ENCODE peak calls at places on chromosomes 2 and 18, in seven cellular contexts. D, P, M, J, G, Y and F are unnamed samples.

GRCh38 chr2:109715302-109715937 is 78.7 kb upstream of the RGPD5 start:
- DNase-seq in D (no peak), P (no peak), M (peak; percentile 77), J (no peak), G (peak; percentile 25), Y (no peak), F (no peak)

GRCh38 chr18:48028716-48029115 is 98.3 kb upstream of the SMAD2 start:
- DNase-seq in D (no peak), P (no peak), M (no peak), J (no peak), G (no peak), Y (no peak), F (no peak)

GRCh38 chr2:27079233-27080139 is 1.1 kb downstream of the EMILIN1 start:
- DNase-seq in D (no peak), P (no peak), M (no peak), J (no peak), G (no peak), Y (no peak), F (no peak)

GRCh38 chr2:9782197-9782719 is 61.0 kb upstream of the TAF1B start:
- DNase-seq in D (peak; percentile 2), P (peak; percentile 75), M (no peak), J (no peak), G (no peak), Y (no peak), F (no peak)

GRCh38 chr18:43220691-43221090 is 56.6 kb downstream of the SYT4 start:
- DNase-seq in D (no peak), P (no peak), M (no peak), J (no peak), G (no peak), Y (no peak), F (no peak)

GRCh38 chr2:16900405-16901025 is 234.9 kb upstream of the CYRIA start:
- DNase-seq in D (no peak), P (no peak), M (peak; percentile 86), J (no peak), G (peak; percentile 69), Y (no peak), F (no peak)

GRCh38 chr2:46045888-46046287 is 251.3 kb upstream of the EPAS1 start:
- DNase-seq in D (no peak), P (no peak), M (no peak), J (no peak), G (no peak), Y (no peak), F (no peak)

GRCh38 chr2:95334916-95335641 is 37.9 kb downstream of the KCNIP3 start:
- DNase-seq in D (no peak), P (no peak), M (no peak), J (no peak), G (no peak), Y (no peak), F (no peak)

GRCh38 chr2:212078103-212078502 is 460.5 kb downstream of the ERBB4 start:
- DNase-seq in D (no peak), P (no peak), M (no peak), J (no peak), G (no peak), Y (no peak), F (no peak)

GRCh38 chr2:122307772-122308171 is 552.3 kb downstream of the TSN start:
- DNase-seq in D (no peak), P (no peak), M (no peak), J (no peak), G (no peak), Y (no peak), F (peak; percentile 87)

GRCh38 chr2:168196764-168197180 is 50.6 kb downstream of the STK39 start:
- DNase-seq in D (no peak), P (no peak), M (no peak), J (no peak), G (no peak), Y (no peak), F (no peak)

DNA sequence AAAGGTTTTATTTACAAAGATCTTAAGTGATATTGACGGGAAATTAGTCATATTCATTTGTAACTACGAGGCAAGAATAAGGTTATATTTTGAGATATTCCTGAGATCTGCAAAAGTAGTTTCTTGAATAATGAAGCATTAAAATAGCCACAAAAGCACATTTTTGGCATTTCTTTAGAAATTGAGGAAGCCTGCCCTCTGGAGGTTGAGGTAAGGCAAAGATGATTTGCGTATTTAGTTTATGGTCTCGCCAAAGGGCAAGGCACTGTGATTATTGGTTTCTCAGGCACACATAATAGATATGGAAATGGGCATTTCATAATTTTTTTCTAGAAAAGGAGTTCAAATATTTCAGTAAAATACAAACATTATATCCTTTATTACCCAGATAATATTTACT is 143.7 kb upstream of the RPRM start:
- DNase-seq in D (no peak), P (no peak), M (no peak), J (no peak), G (no peak), Y (no peak), F (no peak)
- TF ChIP-seq CTCF in D (no peak), P (no peak), M (peak; percentile 86), J (no peak), G (peak; percentile 26), Y (no peak), F (peak; percentile 38)

DNA sequence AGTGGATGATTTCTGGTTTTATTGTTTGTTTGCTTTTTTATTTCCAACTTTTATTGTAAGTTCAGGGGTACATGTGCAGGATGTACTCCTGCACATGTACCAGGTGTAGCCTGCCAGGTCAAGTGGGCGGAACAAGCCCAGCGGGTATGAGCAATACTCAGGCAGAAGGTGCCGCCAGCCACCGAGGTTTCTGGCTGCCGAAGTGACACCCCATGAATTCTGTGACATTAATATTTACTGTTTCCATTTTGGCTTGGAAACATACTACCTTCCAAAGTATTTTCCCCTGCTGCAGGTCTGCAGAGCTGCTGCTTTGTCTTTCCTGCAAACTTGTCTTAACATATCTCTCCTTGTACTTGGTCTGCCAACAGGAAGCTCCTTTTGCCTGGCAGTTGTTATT is 78.5 kb downstream of the PTPN4 start:
- DNase-seq in D (no peak), P (no peak), M (no peak), J (no peak), G (no peak), Y (no peak), F (no peak)
- TF ChIP-seq CTCF in D (no peak), P (no peak), M (no peak), J (no peak), G (no peak), Y (no peak), F (no peak)

GRCh38 chr2:85538507-85539360 is at the start of gene MAT2A:
- DNase-seq in D (peak; percentile 96), P (peak; percentile 65), M (peak; percentile 99), J (peak; percentile 80), G (peak; percentile 98), Y (peak; percentile 92), F (peak; percentile 42)
- TF ChIP-seq CTCF in D (peak; percentile 86), P (peak; percentile 47), M (peak; percentile 85), J (peak; percentile 80), G (peak; percentile 45), Y (peak; percentile 68), F (peak; percentile 77)

GRCh38 chr2:179446475-179447141 is 182.0 kb upstream of the SESTD1 start:
- DNase-seq in D (no peak), P (no peak), M (no peak), J (no peak), G (no peak), Y (no peak), F (no peak)

GRCh38 chr2:179447426-179447825 is 182.8 kb upstream of the SESTD1 start:
- DNase-seq in D (no peak), P (no peak), M (no peak), J (no peak), G (no peak), Y (no peak), F (no peak)

GRCh38 chr2:179444056-179444455 is 179.4 kb upstream of the SESTD1 start:
- DNase-seq in D (no peak), P (no peak), M (no peak), J (no peak), G (no peak), Y (no peak), F (no peak)

GRCh38 chr2:179449010-179449409 is 184.4 kb upstream of the SESTD1 start:
- DNase-seq in D (no peak), P (no peak), M (no peak), J (no peak), G (no peak), Y (no peak), F (no peak)

DNA sequence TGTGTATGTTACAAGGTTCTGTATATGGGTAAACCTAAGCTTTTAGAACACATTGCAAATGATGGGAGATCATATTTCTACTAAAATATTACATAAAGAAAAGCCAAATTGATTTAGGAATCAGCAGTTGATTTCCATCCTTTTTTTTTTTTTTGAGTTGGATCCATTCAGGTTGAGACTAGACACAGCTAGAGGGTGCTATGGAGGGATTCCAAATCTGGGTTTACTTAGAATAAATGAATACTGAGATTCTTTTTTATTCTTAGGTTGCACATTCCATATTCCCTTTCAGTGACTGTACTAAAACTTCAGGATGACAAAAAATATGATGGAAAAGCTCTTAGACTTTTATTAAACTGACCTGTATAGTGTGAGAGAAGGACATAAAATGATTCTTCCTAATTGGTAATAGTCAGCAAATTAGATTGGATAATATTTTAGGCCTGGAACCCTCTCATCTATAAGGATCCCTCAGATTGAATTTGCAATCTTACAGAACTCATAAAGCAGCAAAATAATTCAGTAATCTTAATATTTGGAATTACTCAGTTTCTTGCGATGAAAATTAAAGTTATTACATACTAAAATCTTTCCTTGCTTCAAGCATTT is 183.3 kb upstream of the SESTD1 start:
- DNase-seq in D (no peak), P (no peak), M (no peak), J (no peak), G (no peak), Y (no peak), F (no peak)
- TF ChIP-seq CTCF in D (no peak), P (no peak), M (peak; percentile 60), J (peak; percentile 43), G (no peak), Y (peak; percentile 16), F (peak; percentile 6)